ENCODE peak calls at places on chromosome 9, in ten cellular contexts. Y is left lobe of liver; U is HCT116; M is naive thymus-derived CD8-positive, alpha-beta T cell; T is body of pancreas; B is upper lobe of left lung; L is stimulated activated naive CD8-positive, alpha-beta T cell treated with anti-CD3 and anti-CD28 coated beads, Interleukin-15, Interleukin-2, amounts not matched to agents 100 U/mL and 50 U/mL, for 24 hours; G is CD4-positive, alpha-beta T cell; O is heart left ventricle; A is activated T-cell treated with anti-CD3 and anti-CD28 coated beads, Interleukin-2, amount 50 U/mL, for 4 hours. P is an unnamed sample.

GRCh38 chr9:32344551-32345182 is 39.8 kb upstream of the ACO1 start:
- ATAC-seq in Y (peak; percentile 60), U (no peak), M (no peak), T (no peak), B (no peak), L (peak; percentile 32), G (no peak), O (no peak), A (peak; percentile 52), P (peak; percentile 68)

GRCh38 chr9:35733109-35733541 is 659 bp downstream of the CREB3 start:
- ATAC-seq in Y (no peak), U (peak; percentile 20), M (no peak), T (no peak), B (no peak), L (peak; percentile 1), G (no peak), O (no peak), A (no peak), P (peak; percentile 10)

GRCh38 chr9:134734270-134734669 is 92.7 kb downstream of the COL5A1 start:
- ATAC-seq in Y (no peak), U (no peak), M (no peak), T (peak; percentile 40), B (no peak), L (no peak), G (no peak), O (no peak), A (no peak), P (no peak)

GRCh38 chr9:72933730-72934665 is 18.9 kb downstream of the ALDH1A1 start:
- ATAC-seq in Y (peak; percentile 50), U (no peak), M (no peak), T (peak; percentile 19), B (no peak), L (no peak), G (no peak), O (no peak), A (no peak), P (no peak)

GRCh38 chr9:8268216-8268878 is 468.8 kb upstream of the DMAC1 start:
- ATAC-seq in Y (no peak), U (no peak), M (no peak), T (peak; percentile 98), B (no peak), L (no peak), G (no peak), O (peak; percentile 86), A (no peak), P (no peak)

GRCh38 chr9:4489562-4489918 is 728 bp upstream of the SLC1A1 start:
- ATAC-seq in Y (peak; percentile 71), U (peak; percentile 52), M (no peak), T (peak; percentile 31), B (peak; percentile 55), L (no peak), G (no peak), O (peak; percentile 50), A (no peak), P (no peak)

GRCh38 chr9:105021917-105022316 is 94.0 kb upstream of the ABCA1 start:
- ATAC-seq in Y (no peak), U (no peak), M (no peak), T (no peak), B (no peak), L (no peak), G (no peak), O (no peak), A (no peak), P (no peak)

GRCh38 chr9:95124582-95125359 is 192.7 kb downstream of the FANCC start:
- ATAC-seq in Y (peak; percentile 19), U (no peak), M (no peak), T (no peak), B (no peak), L (no peak), G (no peak), O (peak; percentile 35), A (no peak), P (no peak)

GRCh38 chr9:116313638-116314037 is 160.0 kb downstream of the PAPPA start:
- ATAC-seq in Y (no peak), U (no peak), M (no peak), T (no peak), B (no peak), L (no peak), G (no peak), O (no peak), A (no peak), P (no peak)

GRCh38 chr9:133729646-133730281 is 8.4 kb downstream of the SARDH start:
- ATAC-seq in Y (no peak), U (no peak), M (no peak), T (no peak), B (no peak), L (peak; percentile 19), G (no peak), O (no peak), A (no peak), P (no peak)